ENCODE peak calls at places on chromosomes 7 and 10, in ten cellular contexts. W is HCT116; L is heart right ventricle; D is foreskin fibroblast; S is cardiac fibroblast; K is prostate gland; T is AG04449; Z is right lobe of liver; N is mammary epithelial cell; F is CD8-positive, alpha-beta T cell. O is an unnamed sample.

GRCh38 chr7:148623586-148624282 is 33.2 kb downstream of the C7orf33 start:
- DNase-seq in W (no peak), Z (no peak), D (peak), L (no peak), F (no peak), S (peak), K (no peak), T (no peak), N (peak), O (no peak)

GRCh38 chr10:3760083-3760482 is 24.9 kb downstream of the KLF6 start:
- DNase-seq in L (no peak), W (no peak), N (no peak), Z (peak), F (no peak), D (no peak), K (no peak), S (no peak), T (no peak), O (no peak)

GRCh38 chr10:116665541-116666125 is 44.9 kb downstream of the PNLIPRP2 start:
- DNase-seq in S (peak), L (peak), W (no peak), K (no peak), F (no peak), N (no peak), Z (no peak), D (no peak), T (no peak), O (no peak)

GRCh38 chr7:2968616-2969397 is 74.9 kb downstream of the CARD11 start:
- DNase-seq in Z (no peak), F (no peak), W (no peak), K (no peak), L (no peak), N (no peak), S (no peak), D (no peak), T (no peak), O (no peak)

GRCh38 chr7:5596046-5596895 is 172.6 kb upstream of the TNRC18 start:
- DNase-seq in Z (no peak), N (peak), W (peak), L (peak), D (peak), S (peak), K (peak), F (peak), T (peak), O (no peak)

GRCh38 chr7:47180268-47180826 is 401.6 kb downstream of the TNS3 start:
- DNase-seq in N (peak), D (peak), S (peak), W (peak), F (no peak), K (peak), L (peak), T (peak), Z (peak), O (peak)

GRCh38 chr7:96989241-96989858 is 16.0 kb upstream of the DLX6 start:
- DNase-seq in W (no peak), Z (no peak), K (no peak), S (no peak), N (no peak), T (no peak), F (no peak), D (no peak), L (no peak), O (no peak)

GRCh38 chr7:38615665-38616064 is 15.5 kb downstream of the AMPH start:
- DNase-seq in K (no peak), Z (no peak), T (no peak), F (no peak), L (no peak), W (no peak), N (no peak), D (no peak), S (no peak), O (no peak)

GRCh38 chr7:82406937-82407336 is 36.6 kb downstream of the CACNA2D1 start:
- DNase-seq in T (no peak), W (no peak), L (no peak), K (no peak), S (no peak), D (no peak), Z (no peak), F (no peak), N (no peak), O (no peak)

GRCh38 chr7:99460651-99461050 is 5.3 kb downstream of the ATP5MF start:
- DNase-seq in W (no peak), N (no peak), T (no peak), D (no peak), F (no peak), S (no peak), Z (no peak), L (no peak), K (peak), O (no peak)

GRCh38 chr7:99457050-99457645 is 8.8 kb downstream of the ATP5MF start:
- DNase-seq in N (no peak), W (no peak), F (no peak), T (no peak), K (no peak), D (no peak), S (no peak), Z (no peak), L (no peak), O (no peak)

GRCh38 chr7:99457646-99458493 is 8.1 kb downstream of the ATP5MF start:
- DNase-seq in N (no peak), W (no peak), K (no peak), Z (no peak), T (no peak), L (no peak), S (no peak), F (no peak), D (no peak), O (no peak)

GRCh38 chr7:99459087-99459486 is 6.9 kb downstream of the ATP5MF start:
- DNase-seq in N (no peak), K (no peak), Z (no peak), F (no peak), D (peak), S (peak), L (no peak), T (no peak), W (no peak), O (no peak)

DNA sequence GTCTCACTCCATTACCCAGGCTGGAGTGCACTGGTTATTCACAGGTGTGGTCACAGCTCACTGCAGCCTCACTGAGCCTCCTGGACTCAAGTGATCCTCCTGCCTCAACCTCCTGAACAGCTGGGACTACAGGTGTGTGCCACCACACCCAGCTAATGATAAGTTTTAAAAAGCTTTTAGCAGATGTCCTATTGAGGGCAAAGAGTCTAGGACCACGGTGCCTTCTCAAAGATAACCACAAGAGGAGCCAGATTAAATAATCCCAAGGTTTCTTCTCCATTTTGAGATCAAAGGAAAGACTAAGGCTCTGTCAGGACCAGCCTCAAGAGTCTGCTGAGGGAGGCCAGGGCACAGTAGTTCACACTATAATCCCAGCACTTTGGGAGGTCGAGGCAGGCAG is 4.7 kb downstream of the ATP5MF start:
- DNase-seq in L (no peak), W (no peak), Z (no peak), S (no peak), N (no peak), T (no peak), D (no peak), F (no peak), K (no peak), O (no peak)
- TF ChIP-seq CTCF in L (no peak), W (peak), Z (no peak), S (no peak), N (no peak), T (no peak), D (no peak), F (no peak), K (no peak), O (peak)

DNA sequence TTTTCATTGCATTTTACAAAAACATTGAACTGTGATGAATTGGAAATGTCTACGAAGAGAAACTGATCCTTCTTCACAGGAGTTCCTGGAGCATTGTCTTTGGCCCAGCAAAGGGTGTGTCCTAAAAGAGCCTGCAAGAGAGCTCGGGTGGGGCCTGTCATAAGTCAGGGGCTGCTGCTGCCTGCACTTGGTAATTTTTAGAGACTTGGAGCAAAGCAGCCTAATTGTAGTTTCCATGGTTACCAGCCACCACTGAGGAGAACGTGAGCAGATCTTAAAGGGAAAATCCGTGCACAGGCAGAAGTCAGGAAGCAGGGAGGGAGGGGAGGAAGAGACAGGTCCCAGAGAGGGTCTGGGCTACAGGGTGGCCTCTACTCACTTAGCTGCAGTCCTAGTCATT is 463.6 kb downstream of the PLXNA4 start:
- DNase-seq in K (no peak), L (no peak), W (no peak), Z (no peak), S (no peak), F (no peak), D (no peak), T (no peak), N (no peak), O (no peak)
- H3K4me3 ChIP-seq in K (no peak), L (no peak), W (no peak), Z (no peak), S (no peak), F (no peak), D (no peak), T (no peak), N (no peak), O (no peak)

GRCh38 chr7:128017460-128017859 is 13.8 kb downstream of the LRRC4 start:
- DNase-seq in Z (no peak), K (no peak), T (no peak), F (no peak), D (no peak), N (no peak), S (no peak), L (no peak), W (no peak), O (no peak)
- TF ChIP-seq CTCF in Z (no peak), K (no peak), T (no peak), F (no peak), D (no peak), N (no peak), S (no peak), L (no peak), W (no peak), O (peak)

GRCh38 chr7:137846588-137847417 is at the start of gene DGKI:
- DNase-seq in W (no peak), Z (no peak), K (no peak), L (no peak), N (no peak), T (no peak), S (peak), F (no peak), D (peak), O (no peak)
- H3K4me3 ChIP-seq in W (no peak), Z (no peak), K (peak), L (peak), N (peak), T (peak), S (peak), F (no peak), D (peak), O (peak)

GRCh38 chr10:4767033-4767814 is 58.8 kb upstream of the AKR1E2 start:
- DNase-seq in Z (no peak), L (peak), F (no peak), T (no peak), W (peak), D (peak), N (peak), S (peak), K (peak), O (no peak)

GRCh38 chr10:4771554-4772201 is 54.3 kb upstream of the AKR1E2 start:
- DNase-seq in W (no peak), K (no peak), Z (no peak), N (peak), T (peak), D (peak), L (no peak), S (peak), F (no peak), O (no peak)

GRCh38 chr10:4772202-4772570 is 53.8 kb upstream of the AKR1E2 start:
- DNase-seq in Z (no peak), T (no peak), F (no peak), L (no peak), S (no peak), W (no peak), K (no peak), D (no peak), N (peak), O (no peak)

GRCh38 chr10:4766449-4766848 is 59.6 kb upstream of the AKR1E2 start:
- DNase-seq in S (peak), L (no peak), N (peak), W (no peak), T (no peak), F (no peak), Z (no peak), D (peak), K (no peak), O (no peak)

GRCh38 chr10:4770766-4771553 is 55.0 kb upstream of the AKR1E2 start:
- DNase-seq in L (no peak), S (peak), T (peak), Z (no peak), W (peak), K (no peak), F (no peak), D (peak), N (peak), O (peak)
- TF ChIP-seq CTCF in L (peak), S (peak), T (no peak), Z (peak), W (no peak), K (no peak), F (no peak), D (no peak), N (no peak), O (peak)

DNA sequence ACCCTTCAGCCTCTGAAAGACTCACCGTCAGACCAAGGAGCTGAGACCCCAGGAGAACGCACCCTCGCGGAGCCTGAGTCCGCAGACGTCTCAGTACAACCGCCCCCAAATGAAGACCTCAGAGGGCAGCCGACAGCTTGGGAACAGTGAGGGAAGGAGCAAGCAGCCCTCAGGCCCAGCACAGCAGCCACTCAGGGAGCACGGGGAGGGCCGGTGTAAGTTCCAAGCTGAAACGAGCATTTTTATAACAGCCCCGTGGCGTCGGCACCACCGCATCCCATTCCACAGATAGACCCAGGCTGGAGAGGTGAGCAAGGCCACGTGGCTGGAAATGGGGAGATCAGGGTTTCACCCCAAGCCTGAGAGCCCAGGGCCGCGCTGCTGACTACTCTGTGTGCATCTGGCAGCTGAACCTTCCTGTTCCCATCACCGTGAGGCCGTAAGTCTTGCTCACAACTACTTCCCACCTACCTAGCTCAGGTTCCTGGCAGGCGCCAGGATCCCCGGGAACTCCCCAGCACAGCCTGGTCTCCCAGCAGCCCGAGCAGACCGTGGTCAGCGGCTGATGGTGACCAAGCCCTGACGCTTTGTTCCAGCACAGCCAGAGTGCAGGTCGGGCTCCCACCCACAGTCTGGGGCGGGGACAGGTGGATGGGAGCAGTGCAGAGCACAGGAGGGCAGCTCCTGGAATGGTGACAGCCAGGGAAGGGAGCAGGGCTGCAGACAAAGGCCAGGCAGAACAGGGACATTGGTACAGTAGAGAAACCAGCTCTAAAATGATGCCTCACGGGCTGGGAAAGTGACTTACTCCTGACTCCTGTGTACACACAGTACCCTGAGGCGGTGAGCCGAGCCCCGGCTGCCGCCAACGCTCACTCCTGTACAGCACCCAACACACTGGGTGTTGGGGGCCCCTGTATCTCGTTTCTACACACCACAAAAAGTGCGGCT is 6.1 kb upstream of the NOM1 start:
- DNase-seq in T (no peak), S (no peak), D (peak), Z (no peak), L (no peak), F (no peak), K (no peak), W (no peak), N (peak), O (no peak)
- H3K4me3 ChIP-seq in T (no peak), S (no peak), D (no peak), Z (no peak), L (no peak), F (no peak), K (no peak), W (no peak), N (no peak), O (peak)

DNA sequence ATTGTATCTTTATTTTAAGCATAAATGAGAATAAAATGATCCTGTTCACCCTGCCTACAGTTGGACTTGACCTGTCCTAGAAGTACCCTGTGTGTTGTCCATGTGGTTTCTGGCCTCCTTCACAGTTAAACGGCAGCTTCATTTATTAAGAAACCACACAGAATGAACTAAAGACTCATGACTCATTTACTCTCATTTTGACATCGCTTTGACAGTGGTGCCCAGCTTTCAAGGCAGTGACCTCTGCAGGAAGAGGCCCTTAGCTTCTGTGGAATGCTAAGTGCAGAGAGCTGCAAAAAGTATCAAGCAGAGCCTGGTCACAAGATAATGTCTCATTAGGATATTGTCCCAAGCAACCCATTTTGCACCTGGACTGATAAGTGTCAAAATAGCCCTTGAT is 93.4 kb downstream of the AVL9 start:
- DNase-seq in F (no peak), W (no peak), S (peak), D (peak), T (peak), Z (no peak), K (no peak), N (peak), L (no peak), O (peak)
- TF ChIP-seq CTCF in F (no peak), W (no peak), S (no peak), D (no peak), T (no peak), Z (no peak), K (no peak), N (no peak), L (no peak), O (peak)